ENCODE peak calls at places on chromosomes 11 and 22, in five cellular contexts. One of them, this sample, is unnamed.
A peak's percentile ranks its signal among the peaks of the same experiment; 100 is the strongest.

GRCh38 chr11:69157156-69157821 is 1.6 kb downstream of the SMIM38 start:
- DNase-seq in brain microvascular endothelial cell: no peak
- DNase-seq in heart right ventricle: peak; percentile 76
- DNase-seq in HFF-Myc: no peak
- DNase-seq in thoracic aorta: no peak
- DNase-seq in this sample: peak; percentile 17

GRCh38 chr11:73598719-73599379 is 937 bp upstream of the FAM168A start:
- DNase-seq in brain microvascular endothelial cell: no peak
- DNase-seq in heart right ventricle: no peak
- DNase-seq in HFF-Myc: no peak
- DNase-seq in thoracic aorta: no peak
- DNase-seq in this sample: no peak

GRCh38 chr11:69558519-69558941 is 77.1 kb downstream of the LINC01488 start:
- DNase-seq in brain microvascular endothelial cell: no peak
- DNase-seq in heart right ventricle: no peak
- DNase-seq in HFF-Myc: no peak
- DNase-seq in thoracic aorta: no peak
- DNase-seq in this sample: no peak

GRCh38 chr11:9109858-9110731 is 18.7 kb upstream of the SCUBE2 start:
- DNase-seq in brain microvascular endothelial cell: no peak
- DNase-seq in heart right ventricle: no peak
- DNase-seq in HFF-Myc: no peak
- DNase-seq in thoracic aorta: no peak
- DNase-seq in this sample: no peak

GRCh38 chr22:21933899-21934298 is 18.7 kb downstream of the PPM1F start:
- DNase-seq in brain microvascular endothelial cell: no peak
- DNase-seq in heart right ventricle: no peak
- DNase-seq in HFF-Myc: no peak
- DNase-seq in thoracic aorta: no peak
- DNase-seq in this sample: no peak

GRCh38 chr11:128848815-128849455 is 18.2 kb downstream of the KCNJ1 start:
- DNase-seq in brain microvascular endothelial cell: peak; percentile 57
- DNase-seq in heart right ventricle: peak; percentile 62
- DNase-seq in HFF-Myc: no peak
- DNase-seq in thoracic aorta: no peak
- DNase-seq in this sample: peak; percentile 26

GRCh38 chr11:46490576-46491100 is 99.1 kb upstream of the CHRM4 start:
- DNase-seq in brain microvascular endothelial cell: peak; percentile 22
- DNase-seq in heart right ventricle: no peak
- DNase-seq in HFF-Myc: no peak
- DNase-seq in thoracic aorta: no peak
- DNase-seq in this sample: peak; percentile 61

GRCh38 chr11:95016133-95016532 is 8.9 kb upstream of the KDM4E start:
- DNase-seq in brain microvascular endothelial cell: no peak
- DNase-seq in heart right ventricle: no peak
- DNase-seq in HFF-Myc: no peak
- DNase-seq in thoracic aorta: no peak
- DNase-seq in this sample: no peak

GRCh38 chr11:128879817-128880216 is 11.3 kb upstream of the KCNJ5 start:
- DNase-seq in brain microvascular endothelial cell: no peak
- DNase-seq in heart right ventricle: no peak
- DNase-seq in HFF-Myc: no peak
- DNase-seq in thoracic aorta: no peak
- DNase-seq in this sample: no peak

GRCh38 chr11:112715091-112715490 is 246.1 kb upstream of the NCAM1 start:
- DNase-seq in brain microvascular endothelial cell: no peak
- DNase-seq in heart right ventricle: no peak
- DNase-seq in HFF-Myc: no peak
- DNase-seq in thoracic aorta: no peak
- DNase-seq in this sample: no peak

GRCh38 chr11:88709567-88709966 is 356.2 kb downstream of the GRM5 start:
- DNase-seq in brain microvascular endothelial cell: no peak
- DNase-seq in heart right ventricle: no peak
- DNase-seq in HFF-Myc: no peak
- DNase-seq in thoracic aorta: no peak
- DNase-seq in this sample: no peak

GRCh38 chr11:8338138-8338537 is 74.5 kb upstream of the LMO1 start:
- DNase-seq in brain microvascular endothelial cell: peak; percentile 52
- DNase-seq in heart right ventricle: peak; percentile 21
- DNase-seq in HFF-Myc: no peak
- DNase-seq in thoracic aorta: no peak
- DNase-seq in this sample: peak; percentile 40

GRCh38 chr11:126328938-126329643 is 25.2 kb downstream of the DCPS start:
- DNase-seq in brain microvascular endothelial cell: no peak
- DNase-seq in heart right ventricle: no peak
- DNase-seq in HFF-Myc: no peak
- DNase-seq in thoracic aorta: no peak
- DNase-seq in this sample: no peak

GRCh38 chr11:418343-419247 is 3.8 kb upstream of the SIGIRR start:
- DNase-seq in brain microvascular endothelial cell: no peak
- DNase-seq in heart right ventricle: no peak
- DNase-seq in HFF-Myc: no peak
- DNase-seq in thoracic aorta: no peak
- DNase-seq in this sample: no peak

GRCh38 chr11:128714881-128715280 is 21.0 kb downstream of the FLI1 start:
- DNase-seq in brain microvascular endothelial cell: peak; percentile 95
- DNase-seq in heart right ventricle: no peak
- DNase-seq in HFF-Myc: peak; percentile 83
- DNase-seq in thoracic aorta: no peak
- DNase-seq in this sample: peak; percentile 67

GRCh38 chr11:131616456-131616855 is 246.0 kb downstream of the NTM start:
- DNase-seq in brain microvascular endothelial cell: no peak
- DNase-seq in heart right ventricle: no peak
- DNase-seq in HFF-Myc: no peak
- DNase-seq in thoracic aorta: no peak
- DNase-seq in this sample: no peak

GRCh38 chr11:111376453-111376871 is 2.6 kb downstream of the POU2AF1 start:
- DNase-seq in brain microvascular endothelial cell: no peak
- DNase-seq in heart right ventricle: no peak
- DNase-seq in HFF-Myc: no peak
- DNase-seq in thoracic aorta: no peak
- DNase-seq in this sample: no peak

GRCh38 chr22:30332551-30332950 is 5.8 kb upstream of the TBC1D10A start:
- DNase-seq in brain microvascular endothelial cell: no peak
- DNase-seq in heart right ventricle: no peak
- DNase-seq in HFF-Myc: no peak
- DNase-seq in thoracic aorta: no peak
- DNase-seq in this sample: no peak

GRCh38 chr11:69468911-69469885 is 12.3 kb upstream of the LINC01488 start:
- DNase-seq in brain microvascular endothelial cell: no peak
- DNase-seq in heart right ventricle: no peak
- DNase-seq in HFF-Myc: no peak
- DNase-seq in thoracic aorta: no peak
- DNase-seq in this sample: no peak

GRCh38 chr11:69540118-69541000 is 58.9 kb downstream of the LINC01488 start:
- DNase-seq in brain microvascular endothelial cell: no peak
- DNase-seq in heart right ventricle: peak; percentile 59
- DNase-seq in HFF-Myc: no peak
- DNase-seq in thoracic aorta: peak; percentile 36
- DNase-seq in this sample: no peak

GRCh38 chr11:57390535-57390934 is at the start of gene PRG2:
- DNase-seq in brain microvascular endothelial cell: no peak
- DNase-seq in heart right ventricle: no peak
- DNase-seq in HFF-Myc: no peak
- DNase-seq in thoracic aorta: no peak
- DNase-seq in this sample: no peak

GRCh38 chr22:43446037-43446803 is 34.4 kb downstream of the MPPED1 start:
- DNase-seq in brain microvascular endothelial cell: no peak
- DNase-seq in heart right ventricle: no peak
- DNase-seq in HFF-Myc: no peak
- DNase-seq in thoracic aorta: no peak
- DNase-seq in this sample: no peak

GRCh38 chr22:22721681-22722309 is 77.4 kb downstream of the GGTLC2 start:
- DNase-seq in brain microvascular endothelial cell: peak; percentile 53
- DNase-seq in heart right ventricle: no peak
- DNase-seq in HFF-Myc: no peak
- DNase-seq in thoracic aorta: no peak
- DNase-seq in this sample: peak; percentile 96

DNA sequence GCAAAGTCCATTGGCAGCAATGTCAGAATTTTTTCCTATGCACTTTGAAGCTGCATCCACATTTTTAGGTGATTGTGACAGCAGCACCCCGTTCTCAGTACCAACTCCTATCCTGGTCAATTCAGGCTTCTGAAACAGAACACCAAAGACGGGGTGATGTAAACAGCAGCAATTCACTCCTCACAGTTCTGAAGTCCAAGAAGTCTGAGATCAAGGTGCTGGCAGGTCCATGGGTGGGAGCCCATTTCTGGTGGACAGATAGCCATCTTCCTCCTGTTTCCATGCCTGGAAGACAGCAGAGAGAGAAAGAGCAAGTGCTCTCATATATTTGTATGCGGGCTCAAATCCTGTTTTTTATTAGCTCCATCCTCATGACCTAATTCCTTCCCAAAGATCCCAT is 471.2 kb downstream of the BRD1 start:
- DNase-seq in brain microvascular endothelial cell: no peak
- DNase-seq in heart right ventricle: no peak
- DNase-seq in HFF-Myc: no peak
- DNase-seq in thoracic aorta: no peak
- DNase-seq in this sample: no peak
- TF ChIP-seq CTCF in brain microvascular endothelial cell: no peak
- TF ChIP-seq CTCF in heart right ventricle: no peak
- TF ChIP-seq CTCF in HFF-Myc: no peak
- TF ChIP-seq CTCF in thoracic aorta: no peak
- TF ChIP-seq CTCF in this sample: no peak

DNA sequence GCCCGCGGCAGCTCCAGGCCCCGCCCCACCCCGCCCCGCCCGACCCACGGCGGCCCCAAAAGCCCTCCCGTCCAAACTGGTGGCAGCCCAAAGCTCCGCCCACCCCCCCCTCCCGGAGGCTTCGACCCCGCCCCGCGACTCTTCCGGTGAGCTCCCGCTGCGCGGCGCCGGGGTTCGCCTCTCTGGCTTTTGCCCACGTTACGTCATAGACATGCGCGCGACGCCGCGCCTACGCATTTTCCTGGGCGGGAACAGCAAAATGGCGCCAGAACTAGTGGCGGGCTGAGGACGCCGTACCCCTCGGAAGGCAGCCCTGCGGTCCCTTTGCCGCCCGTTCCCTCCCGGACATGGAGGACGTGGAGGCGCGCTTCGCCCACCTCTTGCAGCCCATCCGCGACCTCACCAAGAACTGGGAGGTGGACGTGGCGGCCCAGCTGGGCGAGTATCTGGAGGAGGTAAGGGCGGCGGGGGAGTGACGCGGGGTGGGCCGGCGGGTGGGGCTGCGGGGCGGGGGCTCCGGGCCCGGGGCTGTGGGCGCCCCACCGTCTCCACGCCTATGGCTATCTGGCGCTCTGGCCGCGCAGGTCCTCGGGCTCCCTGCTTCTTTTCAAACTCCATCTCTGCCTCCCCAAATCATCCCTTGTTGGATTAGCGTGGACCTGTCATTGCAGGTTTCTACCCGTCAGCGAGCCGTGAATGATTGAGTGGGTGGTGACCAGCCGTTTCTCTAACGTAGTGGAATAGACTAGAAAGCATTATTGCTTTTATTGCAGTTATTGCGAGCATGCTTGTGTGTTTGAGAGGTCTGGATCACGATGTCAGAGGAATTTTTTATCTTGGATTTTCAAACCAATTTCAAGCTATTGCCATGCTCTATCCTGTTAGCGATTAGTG is at the start of gene NCAPH2:
- DNase-seq in brain microvascular endothelial cell: peak; percentile 88
- DNase-seq in heart right ventricle: peak; percentile 95
- DNase-seq in HFF-Myc: peak; percentile 91
- DNase-seq in thoracic aorta: peak; percentile 86
- DNase-seq in this sample: peak; percentile 95
- H3K4me3 ChIP-seq in brain microvascular endothelial cell: peak within 1 kb of the TSS; percentile 98
- H3K4me3 ChIP-seq in heart right ventricle: peak within 1 kb of the TSS; percentile 75
- H3K4me3 ChIP-seq in HFF-Myc: peak within 1 kb of the TSS; percentile 87
- H3K4me3 ChIP-seq in thoracic aorta: peak within 1 kb of the TSS; percentile 100
- H3K4me3 ChIP-seq in this sample: peak within 1 kb of the TSS; percentile 95

GRCh38 chr11:75576017-75576416 is 14.0 kb downstream of the SERPINH1 start:
- DNase-seq in brain microvascular endothelial cell: no peak
- DNase-seq in heart right ventricle: no peak
- DNase-seq in HFF-Myc: no peak
- DNase-seq in thoracic aorta: no peak
- DNase-seq in this sample: no peak

GRCh38 chr11:75576445-75577049 is 14.5 kb downstream of the SERPINH1 start:
- DNase-seq in brain microvascular endothelial cell: peak; percentile 56
- DNase-seq in heart right ventricle: no peak
- DNase-seq in HFF-Myc: no peak
- DNase-seq in thoracic aorta: no peak
- DNase-seq in this sample: peak; percentile 55

GRCh38 chr11:75574698-75575265 is 12.7 kb downstream of the SERPINH1 start:
- DNase-seq in brain microvascular endothelial cell: no peak
- DNase-seq in heart right ventricle: no peak
- DNase-seq in HFF-Myc: no peak
- DNase-seq in thoracic aorta: no peak
- DNase-seq in this sample: no peak

GRCh38 chr11:75578977-75579376 is 16.9 kb downstream of the SERPINH1 start:
- DNase-seq in brain microvascular endothelial cell: no peak
- DNase-seq in heart right ventricle: no peak
- DNase-seq in HFF-Myc: no peak
- DNase-seq in thoracic aorta: no peak
- DNase-seq in this sample: no peak

GRCh38 chr11:75577198-75577597 is 15.1 kb downstream of the SERPINH1 start:
- DNase-seq in brain microvascular endothelial cell: no peak
- DNase-seq in heart right ventricle: peak; percentile 63
- DNase-seq in HFF-Myc: no peak
- DNase-seq in thoracic aorta: no peak
- DNase-seq in this sample: peak; percentile 44
- TF ChIP-seq CTCF in brain microvascular endothelial cell: peak; percentile 73
- TF ChIP-seq CTCF in heart right ventricle: peak; percentile 53
- TF ChIP-seq CTCF in HFF-Myc: peak; percentile 56
- TF ChIP-seq CTCF in thoracic aorta: peak; percentile 72
- TF ChIP-seq CTCF in this sample: peak; percentile 55

GRCh38 chr11:65152157-65152556 is 17.8 kb upstream of the SYVN1 start:
- DNase-seq in brain microvascular endothelial cell: no peak
- DNase-seq in heart right ventricle: no peak
- DNase-seq in HFF-Myc: no peak
- DNase-seq in thoracic aorta: no peak
- DNase-seq in this sample: no peak

GRCh38 chr11:65160643-65161042 is 9.4 kb upstream of the SPDYC start:
- DNase-seq in brain microvascular endothelial cell: no peak
- DNase-seq in heart right ventricle: no peak
- DNase-seq in HFF-Myc: no peak
- DNase-seq in thoracic aorta: no peak
- DNase-seq in this sample: no peak

GRCh38 chr11:65151500-65151899 is 17.2 kb upstream of the SYVN1 start:
- DNase-seq in brain microvascular endothelial cell: no peak
- DNase-seq in heart right ventricle: no peak
- DNase-seq in HFF-Myc: no peak
- DNase-seq in thoracic aorta: no peak
- DNase-seq in this sample: no peak

GRCh38 chr11:65159005-65159404 is 11.0 kb upstream of the SPDYC start:
- DNase-seq in brain microvascular endothelial cell: no peak
- DNase-seq in heart right ventricle: no peak
- DNase-seq in HFF-Myc: no peak
- DNase-seq in thoracic aorta: no peak
- DNase-seq in this sample: no peak

DNA sequence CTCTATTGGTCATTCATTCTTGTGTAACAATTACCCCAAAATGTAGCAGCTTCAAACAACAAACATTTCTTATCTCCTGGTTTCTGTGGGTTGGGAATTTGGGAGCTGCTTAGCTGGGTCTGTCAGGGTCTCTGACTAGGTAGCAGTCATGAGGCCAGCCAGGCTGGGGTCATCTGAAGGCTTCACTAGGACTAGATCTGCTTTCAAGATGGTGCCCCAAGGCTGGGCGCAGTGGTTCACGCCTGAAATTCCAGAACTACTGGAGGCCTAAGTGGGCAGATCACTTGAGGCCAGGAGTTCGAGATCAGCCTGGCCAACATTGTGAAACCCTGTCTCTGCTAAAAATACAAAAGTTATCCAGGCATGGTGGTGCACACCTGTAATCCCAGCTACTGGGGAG is 13.1 kb upstream of the SPDYC start:
- DNase-seq in brain microvascular endothelial cell: no peak
- DNase-seq in heart right ventricle: no peak
- DNase-seq in HFF-Myc: no peak
- DNase-seq in thoracic aorta: no peak
- DNase-seq in this sample: no peak
- H3K4me3 ChIP-seq in brain microvascular endothelial cell: no peak overlapping the region
- H3K4me3 ChIP-seq in heart right ventricle: no peak overlapping the region
- H3K4me3 ChIP-seq in HFF-Myc: no peak overlapping the region
- H3K4me3 ChIP-seq in thoracic aorta: no peak overlapping the region
- H3K4me3 ChIP-seq in this sample: no peak overlapping the region